ENCODE peak calls at places on chromosomes 11 and 22, in eight cellular contexts. J is sciatic nerve, N is activated T-cell treated with anti-CD3 and anti-CD28 coated beads for 1 hour, X is M059J, O is heart left ventricle, G is GM20000, K is pancreas, L is stromal cell of bone marrow. B is an unnamed sample.

GRCh38 chr22:45548991-45549736 is 46.5 kb downstream of the FBLN1 start:
- DNase-seq in J (no peak), N (no peak), X (peak; percentile 91), O (no peak), G (no peak), K (no peak), L (peak; percentile 73), B (peak; percentile 93)

GRCh38 chr11:83241291-83241946 is 44.7 kb downstream of the CCDC90B start:
- DNase-seq in J (no peak), N (no peak), X (peak; percentile 80), O (no peak), G (peak; percentile 18), K (no peak), L (peak; percentile 30), B (peak; percentile 57)

GRCh38 chr22:40008726-40009125 is 14.0 kb downstream of the FAM83F start:
- DNase-seq in J (no peak), N (no peak), X (peak; percentile 32), O (no peak), G (no peak), K (no peak), L (no peak), B (no peak)

GRCh38 chr11:47318166-47318565 is 34.3 kb downstream of the MYBPC3 start:
- DNase-seq in J (no peak), N (no peak), X (no peak), O (no peak), G (no peak), K (no peak), L (no peak), B (no peak)

GRCh38 chr22:29310863-29311339 is 4.5 kb downstream of the GAS2L1 start:
- DNase-seq in J (peak; percentile 98), N (peak; percentile 26), X (peak; percentile 95), O (peak; percentile 97), G (peak; percentile 91), K (peak; percentile 99), L (peak; percentile 97), B (peak; percentile 98)

GRCh38 chr11:83033972-83034672 is 37.6 kb downstream of the RAB30 start:
- DNase-seq in J (peak; percentile 65), N (no peak), X (peak; percentile 79), O (peak; percentile 26), G (no peak), K (no peak), L (peak; percentile 92), B (peak; percentile 97)

GRCh38 chr11:26842883-26843282 is 121.0 kb upstream of the SLC5A12 start:
- DNase-seq in J (no peak), N (no peak), X (no peak), O (no peak), G (no peak), K (no peak), L (no peak), B (peak; percentile 91)

GRCh38 chr22:20437253-20438065 is at the start of gene SCARF2:
- DNase-seq in J (peak; percentile 86), N (no peak), X (peak; percentile 34), O (peak; percentile 81), G (peak; percentile 59), K (peak; percentile 73), L (no peak), B (peak; percentile 72)

GRCh38 chr11:72616655-72617054 is 57.6 kb downstream of the PDE2A start:
- DNase-seq in J (no peak), N (no peak), X (no peak), O (no peak), G (no peak), K (no peak), L (no peak), B (no peak)